ENCODE peak calls at places on chromosomes 13 and 19, in six cellular contexts. J is heart right ventricle, T is right cardiac atrium, L is uterus, Z is lower lobe of right lung, W is cardiac muscle cell. K is an unnamed sample.

GRCh38 chr13:42047561-42048322 is 706 bp upstream of the DGKH start:
- DNase-seq in J (peak; percentile 26), T (peak; percentile 30), L (peak; percentile 35), Z (peak; percentile 58), W (peak; percentile 79), K (peak; percentile 80)

GRCh38 chr13:104586010-104586746 is 1520.0 kb upstream of the SLC10A2 start:
- DNase-seq in J (no peak), T (no peak), L (no peak), Z (no peak), W (peak; percentile 93), K (no peak)

GRCh38 chr13:85261757-85262346 is 537.4 kb downstream of the SLITRK6 start:
- DNase-seq in J (no peak), T (no peak), L (no peak), Z (no peak), W (peak; percentile 25), K (no peak)

GRCh38 chr13:110835721-110836599 is 78.9 kb downstream of the ANKRD10 start:
- DNase-seq in J (no peak), T (no peak), L (no peak), Z (no peak), W (peak; percentile 56), K (no peak)

GRCh38 chr19:38031423-38031770 is 124.4 kb downstream of the SIPA1L3 start:
- DNase-seq in J (no peak), T (no peak), L (no peak), Z (no peak), W (peak; percentile 78), K (no peak)

GRCh38 chr13:75365724-75366173 is 116.2 kb downstream of the TBC1D4 start:
- DNase-seq in J (no peak), T (no peak), L (no peak), Z (no peak), W (peak; percentile 36), K (no peak)

GRCh38 chr13:113033054-113033453 is 64.0 kb downstream of the MCF2L start:
- DNase-seq in J (no peak), T (no peak), L (no peak), Z (no peak), W (no peak), K (no peak)

GRCh38 chr13:98466634-98467236 is 110.2 kb downstream of the STK24 start:
- DNase-seq in J (no peak), T (no peak), L (no peak), Z (no peak), W (peak; percentile 53), K (no peak)

GRCh38 chr19:48501961-48502719 is 9.5 kb downstream of the LMTK3 start:
- DNase-seq in J (no peak), T (peak; percentile 46), L (peak; percentile 21), Z (peak; percentile 96), W (no peak), K (peak; percentile 97)

GRCh38 chr19:50203281-50204080 is at the start of gene MYH14:
- DNase-seq in J (peak; percentile 85), T (peak; percentile 94), L (peak; percentile 30), Z (peak; percentile 92), W (peak; percentile 70), K (peak; percentile 91)

GRCh38 chr13:23086951-23087350 is 93.8 kb upstream of the SGCG start:
- DNase-seq in J (no peak), T (no peak), L (no peak), Z (no peak), W (no peak), K (no peak)

GRCh38 chr13:49057176-49057575 is 81.5 kb downstream of the FNDC3A start:
- DNase-seq in J (no peak), T (no peak), L (no peak), Z (no peak), W (peak; percentile 37), K (no peak)

GRCh38 chr19:40157059-40157458 is 34.2 kb upstream of the MAP3K10 start:
- DNase-seq in J (no peak), T (no peak), L (no peak), Z (no peak), W (no peak), K (no peak)

GRCh38 chr19:38209152-38209551 is 14.9 kb downstream of the DPF1 start:
- DNase-seq in J (no peak), T (no peak), L (no peak), Z (no peak), W (no peak), K (no peak)

GRCh38 chr13:75635101-75635620 is 969 bp upstream of the LMO7 start:
- DNase-seq in J (no peak), T (no peak), L (peak; percentile 27), Z (no peak), W (no peak), K (no peak)

GRCh38 chr19:10389863-10390262 is 9.5 kb upstream of the TYK2 start:
- DNase-seq in J (no peak), T (no peak), L (no peak), Z (no peak), W (no peak), K (no peak)

GRCh38 chr13:111404746-111405145 is 84.3 kb downstream of the TEX29 start:
- DNase-seq in J (no peak), T (no peak), L (no peak), Z (no peak), W (no peak), K (no peak)

GRCh38 chr13:103634066-103634465 is 567.8 kb upstream of the SLC10A2 start:
- DNase-seq in J (no peak), T (no peak), L (no peak), Z (no peak), W (no peak), K (no peak)

GRCh38 chr19:18649371-18650047 is 12.7 kb downstream of the KLHL26 start:
- DNase-seq in J (peak; percentile 83), T (peak; percentile 81), L (peak; percentile 76), Z (peak; percentile 70), W (peak; percentile 55), K (peak; percentile 88)

DNA sequence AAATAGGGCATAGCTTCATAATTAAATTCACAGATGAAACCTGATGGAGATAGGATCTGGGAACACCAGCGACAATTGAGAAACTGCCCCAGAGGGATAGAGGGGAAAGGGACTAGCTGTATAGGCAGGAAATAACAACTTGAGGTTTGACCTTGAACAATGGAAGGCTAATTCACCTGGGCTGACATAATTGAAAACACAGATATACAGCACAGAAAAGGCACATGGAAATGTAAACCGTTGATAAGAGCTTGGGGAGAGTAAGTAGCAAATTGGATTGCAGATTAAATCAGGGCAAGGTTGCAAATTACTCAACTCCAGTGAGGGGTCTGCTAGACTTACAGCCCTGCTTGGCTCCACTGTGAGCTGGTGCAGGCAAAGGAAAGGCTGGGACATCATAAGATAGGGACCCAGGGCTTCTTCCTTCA is 246.7 kb downstream of the DLEU7 start:
- DNase-seq in J (no peak), T (no peak), L (no peak), Z (no peak), W (no peak), K (no peak)
- H3K4me1 ChIP-seq in J (peaks cover 21% of the 10 kb centered on the region), T (peaks cover 23% of the 10 kb centered on the region), L (no peaks in the 10 kb centered on the region), Z (no peaks in the 10 kb centered on the region), W (peaks cover 4% of the 10 kb centered on the region), K (no peaks in the 10 kb centered on the region)

GRCh38 chr13:40583738-40584137 is 82.7 kb downstream of the FOXO1 start:
- DNase-seq in J (no peak), T (no peak), L (no peak), Z (no peak), W (no peak), K (no peak)

GRCh38 chr13:40588101-40588500 is 78.3 kb downstream of the FOXO1 start:
- DNase-seq in J (no peak), T (no peak), L (no peak), Z (no peak), W (no peak), K (no peak)

GRCh38 chr13:40585911-40586471 is 80.5 kb downstream of the FOXO1 start:
- DNase-seq in J (no peak), T (no peak), L (no peak), Z (no peak), W (peak; percentile 35), K (no peak)

GRCh38 chr13:40589285-40590109 is 76.9 kb downstream of the FOXO1 start:
- DNase-seq in J (peak; percentile 70), T (no peak), L (no peak), Z (no peak), W (peak; percentile 72), K (no peak)

GRCh38 chr13:40586886-40587285 is 79.6 kb downstream of the FOXO1 start:
- DNase-seq in J (no peak), T (no peak), L (no peak), Z (no peak), W (peak; percentile 30), K (no peak)
- H3K27ac ChIP-seq in J (peak overlapping the region; percentile 83), T (peak overlapping the region; percentile 59), L (peak overlapping the region; percentile 63), Z (no peak overlapping the region), W (no peak overlapping the region), K (peak overlapping the region; percentile 22)

GRCh38 chr19:4791183-4792018 is at the start of gene FEM1A:
- DNase-seq in J (peak; percentile 100), T (peak; percentile 100), L (peak; percentile 99), Z (peak; percentile 99), W (peak; percentile 100), K (peak; percentile 100)
- H3K4me1 ChIP-seq in J (peaks cover 21% of the 10 kb centered on the region), T (no peaks in the 10 kb centered on the region), L (no peaks in the 10 kb centered on the region), Z (peaks cover 36% of the 10 kb centered on the region), W (no peaks in the 10 kb centered on the region), K (peaks cover 42% of the 10 kb centered on the region)

GRCh38 chr13:30710442-30710841 is 24.9 kb upstream of the ALOX5AP start:
- DNase-seq in J (no peak), T (no peak), L (no peak), Z (no peak), W (no peak), K (no peak)

GRCh38 chr13:30713133-30713532 is 22.2 kb upstream of the ALOX5AP start:
- DNase-seq in J (no peak), T (no peak), L (no peak), Z (peak; percentile 65), W (no peak), K (peak; percentile 73)

GRCh38 chr13:30711375-30711774 is 24.0 kb upstream of the ALOX5AP start:
- DNase-seq in J (no peak), T (no peak), L (no peak), Z (no peak), W (peak; percentile 70), K (no peak)

GRCh38 chr13:30714629-30715028 is 20.7 kb upstream of the ALOX5AP start:
- DNase-seq in J (no peak), T (no peak), L (no peak), Z (no peak), W (no peak), K (peak; percentile 63)

DNA sequence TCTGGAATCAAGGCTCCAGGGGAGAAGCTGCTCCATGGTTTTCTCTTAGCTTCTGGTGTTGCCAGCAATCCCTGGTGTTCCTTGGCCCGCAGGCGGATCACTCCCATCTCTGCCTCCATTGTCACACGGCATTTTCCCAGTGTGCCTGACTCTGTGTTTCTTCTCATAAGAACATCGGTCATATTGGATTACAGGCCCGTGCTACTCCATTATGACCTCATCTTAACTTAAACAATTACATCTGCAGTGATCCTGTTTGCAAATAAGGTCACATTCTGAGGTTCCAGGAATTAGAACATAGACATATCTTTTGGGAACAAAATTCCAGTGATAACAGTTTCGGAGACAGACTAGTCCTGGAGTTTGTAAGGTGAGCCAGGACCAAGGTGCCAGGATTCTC is 23.5 kb upstream of the ALOX5AP start:
- DNase-seq in J (no peak), T (no peak), L (no peak), Z (no peak), W (no peak), K (no peak)
- H3K27ac ChIP-seq in J (no peak overlapping the region), T (no peak overlapping the region), L (no peak overlapping the region), Z (no peak overlapping the region), W (no peak overlapping the region), K (no peak overlapping the region)

GRCh38 chr19:35310811-35311465 is 18.0 kb upstream of the CD22 start:
- DNase-seq in J (no peak), T (no peak), L (no peak), Z (no peak), W (no peak), K (no peak)
- H3K4me1 ChIP-seq in J (no peaks in the 10 kb centered on the region), T (no peaks in the 10 kb centered on the region), L (no peaks in the 10 kb centered on the region), Z (no peaks in the 10 kb centered on the region), W (peaks cover 21% of the 10 kb centered on the region), K (peaks cover 25% of the 10 kb centered on the region)